ENCODE peak calls at places on chromosome 6, in four cellular contexts. E is testis, W is tibial nerve, T is esophagus squamous epithelium. F is an unnamed sample.

GRCh38 chr6:157893238-157893637 is 70.2 kb downstream of the SNX9 start:
- DNase-seq in T (no peak), E (no peak), W (no peak), F (no peak)

GRCh38 chr6:107080036-107080435 is 35.3 kb downstream of the BEND3 start:
- DNase-seq in E (no peak), W (no peak), T (no peak), F (no peak)

GRCh38 chr6:32970413-32971244 is 2.2 kb downstream of the BRD2 start:
- DNase-seq in E (peak), W (peak), T (no peak), F (peak)

GRCh38 chr6:15386756-15387112 is 140.9 kb downstream of the JARID2 start:
- DNase-seq in E (no peak), W (no peak), T (no peak), F (no peak)

GRCh38 chr6:81911446-81911845 is 159.0 kb upstream of the TENT5A start:
- DNase-seq in T (no peak), E (no peak), W (no peak), F (no peak)

GRCh38 chr6:18262812-18263560 is 1.3 kb downstream of the DEK start:
- DNase-seq in W (no peak), T (no peak), E (no peak), F (no peak)

GRCh38 chr6:40274058-40274457 is 313.1 kb downstream of the LRFN2 start:
- DNase-seq in T (no peak), W (no peak), E (no peak), F (no peak)

GRCh38 chr6:119476024-119476423 is 126.5 kb upstream of the MAN1A1 start:
- DNase-seq in T (no peak), W (no peak), E (no peak), F (no peak)

GRCh38 chr6:21987501-21987957 is 309.3 kb downstream of the PRL start:
- DNase-seq in T (peak), W (peak), E (peak), F (peak)

GRCh38 chr6:25122622-25123237 is 156.4 kb upstream of the CARMIL1 start:
- DNase-seq in W (no peak), T (no peak), E (no peak), F (no peak)

GRCh38 chr6:89834884-89835792 is 5.5 kb downstream of the CASP8AP2 start:
- DNase-seq in T (no peak), W (no peak), E (no peak), F (no peak)

GRCh38 chr6:113719545-113719944 is 137.6 kb upstream of the MARCKS start:
- DNase-seq in T (no peak), E (no peak), W (no peak), F (no peak)

GRCh38 chr6:57302477-57302876 is 15.0 kb upstream of the PRIM2 start:
- DNase-seq in W (no peak), T (no peak), E (no peak), F (no peak)

GRCh38 chr6:148578489-148578814 is 168.4 kb upstream of the UST start:
- DNase-seq in E (no peak), W (no peak), T (no peak), F (no peak)
- TF ChIP-seq CTCF in E (no peak), W (no peak), T (no peak), F (no peak)

DNA sequence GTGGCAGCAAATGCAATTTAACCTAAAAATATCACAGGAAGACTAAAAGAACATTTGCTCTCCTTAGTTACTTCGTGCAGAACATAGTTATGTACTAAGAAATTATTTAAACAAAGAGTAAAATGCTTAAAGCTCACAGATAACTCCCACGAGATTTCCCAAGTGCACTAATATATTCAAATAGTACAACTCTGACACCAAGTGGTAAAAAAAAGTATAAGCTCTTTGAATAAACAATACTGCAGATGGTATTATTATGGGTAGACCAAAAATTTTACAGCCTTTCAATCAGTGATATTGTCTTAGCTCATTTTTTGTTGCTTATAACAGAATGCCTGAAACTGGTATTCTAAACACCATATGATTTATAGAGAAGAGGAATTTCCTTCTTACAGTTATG is 52.8 kb upstream of the FILIP1 start:
- DNase-seq in T (no peak), W (no peak), E (no peak), F (no peak)
- TF ChIP-seq CTCF in T (peak), W (no peak), E (no peak), F (no peak)

GRCh38 chr6:74964871-74965441 is 240.9 kb downstream of the COL12A1 start:
- DNase-seq in E (no peak), W (no peak), T (no peak), F (no peak)
- TF ChIP-seq CTCF in E (no peak), W (no peak), T (no peak), F (no peak)

GRCh38 chr6:41601248-41601549 is 37.1 kb upstream of the MDFI start:
- DNase-seq in E (no peak), W (no peak), T (no peak), F (no peak)
- TF ChIP-seq CTCF in E (no peak), W (no peak), T (no peak), F (no peak)

GRCh38 chr6:127319686-127320085 is 23.7 kb downstream of the ECHDC1 start:
- DNase-seq in W (no peak), T (no peak), E (no peak), F (no peak)
- TF ChIP-seq CTCF in W (no peak), T (no peak), E (no peak), F (no peak)

DNA sequence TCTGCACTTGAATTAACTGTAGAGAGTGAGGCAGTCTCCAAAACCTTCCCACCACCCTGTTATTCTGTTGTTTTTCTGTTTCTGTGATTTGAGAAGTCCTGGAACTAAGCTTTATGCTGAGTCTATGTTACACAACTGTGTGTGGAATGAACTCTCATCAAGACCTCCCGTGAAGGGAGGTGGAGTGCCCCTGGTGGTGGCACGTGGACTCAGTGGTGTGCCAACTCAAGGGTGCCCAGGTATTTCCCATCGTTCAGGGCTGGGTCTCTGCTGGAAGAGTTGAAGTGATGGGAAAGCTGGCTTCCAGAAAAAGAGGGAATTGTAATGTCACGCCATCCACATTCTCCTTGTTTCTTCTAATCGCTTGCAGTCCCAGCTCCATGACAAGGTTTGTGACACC is 374.2 kb downstream of the SMOC2 start:
- DNase-seq in E (no peak), T (no peak), W (no peak), F (no peak)
- TF ChIP-seq CTCF in E (peak), T (no peak), W (no peak), F (no peak)

GRCh38 chr6:79231101-79231500 is 3.4 kb downstream of the HMGN3 start:
- DNase-seq in T (no peak), E (no peak), W (no peak), F (no peak)

GRCh38 chr6:79232696-79233462 is 1.6 kb downstream of the HMGN3 start:
- DNase-seq in T (no peak), E (no peak), W (no peak), F (no peak)

GRCh38 chr6:79230149-79230548 is 4.3 kb downstream of the HMGN3 start:
- DNase-seq in T (no peak), E (no peak), W (no peak), F (no peak)

GRCh38 chr6:79233611-79234149 is 802 bp downstream of the HMGN3 start:
- DNase-seq in T (peak), E (peak), W (peak), F (peak)

DNA sequence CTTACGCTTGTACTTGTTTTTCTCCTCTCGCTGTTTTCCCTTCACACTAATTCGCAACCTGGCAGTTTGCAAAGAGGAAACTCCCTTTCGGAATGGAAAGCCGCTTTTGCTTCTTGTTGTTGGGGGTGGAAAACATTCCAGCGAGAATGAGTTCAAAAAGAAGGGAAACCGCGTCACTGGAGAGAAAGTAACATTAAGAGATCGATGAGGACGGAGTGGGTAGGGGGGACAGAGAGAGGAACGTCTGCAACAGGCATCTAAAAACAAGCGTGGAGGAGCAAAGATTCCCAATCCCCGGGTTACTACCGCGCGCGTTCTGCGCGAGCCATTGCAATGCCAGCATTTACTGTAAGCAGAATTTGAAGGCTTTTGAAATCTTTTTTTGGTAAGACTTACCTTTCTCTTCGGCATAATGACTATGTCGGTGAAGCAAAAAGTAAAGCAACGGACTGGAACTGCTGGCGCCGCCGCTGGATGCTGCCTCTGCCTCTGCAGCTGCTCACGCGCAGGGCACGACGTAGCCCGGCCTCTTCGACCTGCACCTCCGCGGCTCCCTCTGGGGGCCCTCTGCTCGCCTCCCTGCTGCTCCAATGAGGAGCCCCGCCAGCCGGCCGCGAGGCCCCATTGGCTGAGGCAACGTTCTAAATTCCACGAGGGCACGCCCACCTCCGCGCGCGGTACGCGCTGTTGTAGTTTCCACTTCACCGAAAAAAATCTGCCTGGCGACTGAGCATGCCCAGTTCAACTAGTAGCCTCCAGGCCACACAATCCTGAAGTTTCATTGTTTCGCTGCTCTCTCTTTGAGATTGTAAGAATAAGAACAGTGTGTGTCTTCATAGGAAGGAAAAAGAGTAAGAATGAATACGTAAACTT is at the start of gene HMGN3:
- DNase-seq in T (peak), E (peak), W (peak), F (peak)
- TF ChIP-seq CTCF in T (peak), E (no peak), W (peak), F (peak)

GRCh38 chr6:26270121-26270861 is 94.7 kb upstream of the BTN3A2 start:
- DNase-seq in E (no peak), W (no peak), T (no peak), F (no peak)
- TF ChIP-seq CTCF in E (no peak), W (no peak), T (no peak), F (no peak)

GRCh38 chr6:162750776-162751175 is 23.0 kb downstream of the PACRG start:
- DNase-seq in E (no peak), T (no peak), W (no peak), F (no peak)
- TF ChIP-seq CTCF in E (no peak), T (no peak), W (no peak), F (no peak)